ENCODE peak calls at places on chromosomes 13 and 19, in four cellular contexts. B, O, I and P are unnamed samples.

GRCh38 chr13:35179920-35180663 is 238.0 kb downstream of the NBEA start:
- DNase-seq in B (no peak), O (no peak), I (no peak), P (no peak)

GRCh38 chr19:3482507-3483225 is 575 bp downstream of the SMIM44 start:
- DNase-seq in B (no peak), O (no peak), I (peak; percentile 62), P (peak; percentile 81)

GRCh38 chr13:110390572-110390971 is 83.5 kb downstream of the COL4A2 start:
- DNase-seq in B (no peak), O (no peak), I (no peak), P (no peak)

GRCh38 chr13:76792680-76793334 is 93.4 kb downstream of the KCTD12 start:
- DNase-seq in B (no peak), O (peak; percentile 71), I (no peak), P (no peak)

GRCh38 chr13:99959538-99960230 is 11.9 kb downstream of the ZIC5 start:
- DNase-seq in B (no peak), O (no peak), I (no peak), P (peak; percentile 82)

GRCh38 chr13:47306991-47307390 is 410.1 kb upstream of the HTR2A start:
- DNase-seq in B (no peak), O (no peak), I (no peak), P (no peak)

GRCh38 chr19:2648528-2648937 is 54.0 kb downstream of the GNG7 start:
- DNase-seq in B (no peak), O (peak; percentile 80), I (peak; percentile 93), P (peak; percentile 55)

GRCh38 chr13:101398191-101398590 is 18.1 kb downstream of the NALCN start:
- DNase-seq in B (no peak), O (no peak), I (no peak), P (no peak)

GRCh38 chr19:5977785-5978605 is at the start of gene RANBP3:
- DNase-seq in B (peak; percentile 98), O (peak; percentile 99), I (peak; percentile 100), P (peak; percentile 99)
- TF ChIP-seq POLR2AphosphoS5 in B (no peak), O (peak; percentile 75), I (peak; percentile 75), P (peak; percentile 90)

DNA sequence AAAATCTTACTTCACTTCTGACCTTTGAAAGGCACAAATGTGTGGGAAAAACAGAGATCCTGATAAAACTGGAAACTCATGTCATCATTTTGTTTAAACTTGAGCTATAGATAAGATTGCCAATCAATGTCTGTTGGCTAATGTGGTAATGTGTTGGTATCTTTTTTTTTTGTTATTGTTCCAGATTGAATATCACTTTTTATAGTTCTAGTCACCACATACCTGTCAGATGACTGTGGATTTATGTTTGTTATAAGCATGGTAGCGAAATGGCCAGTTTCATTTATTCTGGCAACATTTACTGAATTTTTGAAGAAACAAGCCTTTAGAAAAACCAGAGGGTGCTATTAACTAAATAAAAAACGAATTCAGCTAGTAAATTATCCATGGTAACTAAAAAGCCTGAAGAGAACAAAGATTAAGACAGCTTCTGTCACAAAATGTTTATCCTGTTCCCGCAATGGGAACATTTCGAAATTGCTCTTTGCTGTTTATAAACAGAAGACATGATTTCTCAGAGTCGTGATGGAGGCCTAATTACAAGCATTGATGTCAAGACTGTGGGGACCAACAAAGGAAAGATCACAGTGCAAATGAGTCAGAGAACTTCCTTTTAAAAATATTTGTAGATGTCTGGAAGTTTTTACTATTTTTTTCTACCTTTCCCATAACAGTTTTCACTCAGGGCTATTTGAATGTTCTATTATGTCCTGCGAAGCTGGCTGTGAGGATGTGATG is 82.9 kb upstream of the POSTN start:
- DNase-seq in B (no peak), O (no peak), I (no peak), P (no peak)
- TF ChIP-seq EP300 in B (no peak), O (peak; percentile 40), I (no peak), P (peak; percentile 8)

GRCh38 chr19:13163609-13164364 is 13.6 kb downstream of the IER2 start:
- DNase-seq in B (peak; percentile 89), O (peak; percentile 90), I (peak; percentile 94), P (peak; percentile 92)
- TF ChIP-seq POLR2AphosphoS5 in B (no peak), O (peak; percentile 52), I (peak; percentile 80), P (peak; percentile 78)

GRCh38 chr19:46211201-46211881 is 18.2 kb upstream of the IGFL1 start:
- DNase-seq in B (no peak), O (no peak), I (no peak), P (peak; percentile 36)
- TF ChIP-seq EP300 in B (no peak), O (no peak), I (no peak), P (no peak)

DNA sequence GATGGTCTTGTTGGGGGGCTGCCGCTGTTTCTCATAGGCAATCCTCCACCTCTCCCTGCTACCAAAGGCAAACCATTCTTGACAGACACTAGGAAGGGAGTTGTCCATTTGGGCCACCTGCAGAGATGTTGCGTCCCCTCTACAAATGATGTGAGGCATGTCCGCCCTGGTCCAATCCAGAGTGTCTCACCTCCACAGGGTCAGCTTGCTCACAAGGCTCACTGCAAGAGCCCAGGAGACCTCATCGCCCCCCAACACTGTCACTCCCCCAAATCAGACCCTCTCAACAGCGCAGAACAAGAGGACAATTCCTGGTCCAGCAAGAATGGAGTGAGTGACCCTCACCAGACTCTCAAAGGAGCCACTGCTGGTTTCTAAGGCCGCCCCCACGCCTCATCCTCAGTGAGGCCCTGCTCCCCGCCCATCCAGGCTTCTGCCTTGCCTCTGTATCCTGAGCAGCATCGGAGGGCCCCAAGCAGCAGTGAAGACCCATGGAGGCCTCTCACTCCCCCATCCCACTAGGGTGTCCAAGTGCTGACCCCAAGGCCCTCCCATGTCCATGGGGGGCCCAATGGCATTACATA is 6.5 kb downstream of the HNRNPL start:
- DNase-seq in B (no peak), O (no peak), I (no peak), P (no peak)
- TF ChIP-seq POLR2AphosphoS5 in B (no peak), O (no peak), I (no peak), P (no peak)

GRCh38 chr13:91087276-91087675 is 260.2 kb upstream of the MIR17HG start:
- DNase-seq in B (no peak), O (no peak), I (no peak), P (no peak)
- TF ChIP-seq EP300 in B (no peak), O (no peak), I (no peak), P (no peak)

DNA sequence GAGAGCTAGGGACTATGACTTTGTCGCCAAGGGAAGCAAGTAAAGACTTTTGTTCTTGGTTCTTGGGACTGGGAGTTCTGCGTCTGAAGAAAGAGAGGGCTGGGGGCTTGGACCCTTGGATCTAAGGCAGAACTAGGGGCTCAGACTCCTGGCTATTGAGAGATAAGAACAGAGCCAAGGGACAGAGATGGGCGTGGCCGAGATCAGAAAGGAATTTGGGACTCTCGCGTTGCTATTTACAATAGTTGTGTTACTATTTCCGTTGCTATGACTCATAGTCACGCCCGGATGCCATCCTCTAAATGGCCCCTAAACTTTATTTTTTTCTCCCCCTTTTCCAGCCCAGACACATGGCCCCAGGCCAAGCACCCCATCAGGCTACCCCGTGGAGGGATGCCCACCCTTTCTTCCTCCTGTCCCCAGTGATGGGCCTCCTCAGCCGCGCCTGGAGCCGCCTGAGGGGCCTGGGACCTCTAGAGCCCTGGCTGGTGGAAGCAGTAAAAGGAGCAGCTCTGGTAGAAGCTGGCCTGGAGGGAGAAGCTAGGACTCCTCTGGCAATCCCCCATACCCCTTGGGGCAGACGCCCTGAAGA is 759 bp downstream of the PPP1R15A start:
- DNase-seq in B (peak; percentile 95), O (peak; percentile 95), I (peak; percentile 78), P (peak; percentile 94)
- TF ChIP-seq POLR2AphosphoS5 in B (peak; percentile 3), O (peak; percentile 65), I (peak; percentile 55), P (peak; percentile 73)

DNA sequence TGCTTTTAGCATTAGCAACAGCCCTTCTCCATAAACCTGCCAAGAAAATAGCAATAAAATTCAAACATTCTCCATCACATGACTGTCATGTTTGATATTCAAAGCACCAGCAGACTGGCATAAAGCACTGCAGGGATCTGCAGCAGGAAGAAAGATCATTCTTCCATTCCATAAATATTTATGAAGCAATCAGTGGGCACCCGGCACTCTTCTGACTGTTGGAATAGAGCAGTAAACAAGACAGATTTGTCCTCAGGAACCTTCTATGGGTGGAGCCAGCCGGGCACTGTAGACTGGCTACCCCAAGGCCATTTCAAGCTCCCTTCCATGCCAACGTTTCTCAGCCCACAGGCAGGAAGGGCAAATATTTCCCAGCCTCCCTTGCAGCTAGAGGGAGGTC is 25.5 kb downstream of the PLA2G4C start:
- DNase-seq in B (no peak), O (no peak), I (no peak), P (no peak)
- TF ChIP-seq EP300 in B (no peak), O (no peak), I (no peak), P (no peak)

GRCh38 chr19:58572026-58572817 is 913 bp downstream of the MZF1 start:
- DNase-seq in B (no peak), O (peak; percentile 62), I (no peak), P (no peak)
- TF ChIP-seq POLR2AphosphoS5 in B (no peak), O (no peak), I (peak; percentile 58), P (no peak)

DNA sequence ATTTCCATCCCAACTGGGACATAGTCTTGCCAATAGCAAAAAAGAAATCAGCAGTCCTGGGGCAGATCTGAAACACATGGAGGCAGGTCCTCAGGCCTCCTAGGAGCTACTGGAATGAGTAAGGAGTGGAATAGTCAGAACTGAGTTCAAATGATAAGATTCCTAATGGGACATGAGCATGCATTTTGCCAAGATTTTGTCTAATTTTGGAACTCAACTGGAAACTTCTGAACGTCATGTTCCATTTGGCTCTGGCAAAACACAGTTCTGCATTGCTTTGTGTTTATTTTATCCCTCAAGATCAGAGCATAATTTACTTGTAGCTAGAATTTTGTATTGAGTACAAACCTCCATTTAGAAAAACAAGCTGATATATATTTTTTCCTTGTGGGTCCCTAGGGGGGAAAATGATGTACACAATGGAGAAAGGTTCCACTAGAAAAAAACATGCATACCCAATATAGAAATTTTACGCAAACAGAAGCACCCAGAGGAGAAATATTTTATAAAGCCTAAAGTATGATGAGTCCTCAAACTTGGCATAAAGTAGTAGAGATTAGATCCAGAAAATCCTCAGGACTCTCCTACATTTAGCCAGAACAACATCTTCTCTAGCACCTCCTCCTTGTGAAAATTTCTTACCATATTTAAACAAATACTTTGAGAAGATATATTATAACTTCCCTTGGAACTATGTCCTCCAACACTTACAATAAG is 149.0 kb upstream of the SERP2 start:
- DNase-seq in B (no peak), O (peak; percentile 80), I (no peak), P (no peak)
- TF ChIP-seq EP300 in B (no peak), O (peak; percentile 94), I (no peak), P (no peak)